ENCODE peak calls at places on chromosome 5, in seven cellular contexts. F is bronchial epithelial cell, E is progenitor cell of endocrine pancreas, V is NCI-H146, Q is iPS-NIHi11, D is head of caudate nucleus, M is heart left ventricle. N is an unnamed sample.

GRCh38 chr5:73985145-73985544 is 359.1 kb downstream of the ARHGEF28 start:
- DNase-seq in V (peak), F (peak), Q (no peak), E (no peak), M (no peak), D (no peak), N (no peak)

GRCh38 chr5:79924936-79925893 is 65.8 kb downstream of the MTX3 start:
- DNase-seq in E (no peak), D (no peak), V (peak), M (no peak), Q (peak), F (peak), N (peak)

GRCh38 chr5:146006470-146006869 is 70.1 kb downstream of the SH3RF2 start:
- DNase-seq in D (no peak), E (no peak), M (no peak), F (no peak), Q (no peak), V (no peak), N (no peak)

GRCh38 chr5:179793470-179794139 is at the start of gene LTC4S:
- DNase-seq in Q (no peak), M (peak), F (no peak), V (no peak), D (peak), E (no peak), N (peak)

GRCh38 chr5:119393201-119393691 is 37.4 kb downstream of the TNFAIP8 start:
- DNase-seq in V (no peak), E (no peak), M (no peak), Q (no peak), D (no peak), F (no peak), N (no peak)

GRCh38 chr5:17050236-17050635 is 114.1 kb upstream of the MYO10 start:
- DNase-seq in Q (no peak), V (no peak), F (no peak), E (no peak), D (no peak), M (no peak), N (no peak)

GRCh38 chr5:3226171-3226570 is 369.5 kb upstream of the IRX1 start:
- DNase-seq in M (no peak), F (no peak), V (no peak), Q (no peak), D (peak), E (no peak), N (no peak)

GRCh38 chr5:138953370-138954256 is 78.5 kb upstream of the LRRTM2 start:
- DNase-seq in Q (peak), E (no peak), M (peak), D (peak), F (peak), V (peak), N (peak)

GRCh38 chr5:61275841-61276240 is 56.2 kb upstream of the ZSWIM6 start:
- DNase-seq in F (peak), Q (no peak), V (no peak), D (no peak), E (no peak), M (peak), N (peak)

GRCh38 chr5:140041492-140042421 is 1.3 kb downstream of the NRG2 start:
- DNase-seq in D (peak), Q (peak), F (peak), E (peak), M (peak), V (peak), N (peak)

GRCh38 chr5:64767959-64768357 is 533 bp downstream of the SREK1IP1 start:
- DNase-seq in M (no peak), V (peak), F (peak), E (no peak), D (peak), Q (peak), N (no peak)

GRCh38 chr5:75031366-75031765 is 21.0 kb downstream of the GCNT4 start:
- DNase-seq in E (no peak), Q (no peak), F (no peak), D (no peak), V (no peak), M (no peak), N (no peak)

GRCh38 chr5:150322202-150322601 is 19.5 kb upstream of the ARSI start:
- DNase-seq in M (no peak), V (no peak), D (no peak), E (no peak), F (peak), Q (no peak), N (no peak)

GRCh38 chr5:126868961-126869451 is 92.1 kb downstream of the LMNB1 start:
- DNase-seq in F (peak), E (no peak), V (peak), M (peak), Q (peak), D (no peak), N (no peak)

GRCh38 chr5:60827201-60827600 is 16.9 kb downstream of the ELOVL7 start:
- DNase-seq in M (no peak), E (no peak), F (no peak), D (no peak), Q (no peak), V (no peak), N (no peak)

GRCh38 chr5:52328220-52328619 is 459.5 kb upstream of the ITGA1 start:
- DNase-seq in V (no peak), M (no peak), E (no peak), F (no peak), D (no peak), Q (no peak), N (no peak)

GRCh38 chr5:59673438-59674058 is 220.0 kb downstream of the PDE4D start:
- DNase-seq in F (peak), E (no peak), D (no peak), M (no peak), Q (peak), V (peak), N (no peak)

GRCh38 chr5:122845253-122846050 is at the start of gene SNX24:
- DNase-seq in E (peak), D (peak), F (peak), M (peak), Q (peak), V (no peak), N (peak)

GRCh38 chr5:90488791-90489190 is 14.1 kb downstream of the POLR3G start:
- DNase-seq in F (peak), D (no peak), Q (no peak), E (no peak), V (no peak), M (no peak), N (no peak)

GRCh38 chr5:9653811-9654210 is 23.7 kb upstream of the TAS2R1 start:
- DNase-seq in Q (no peak), F (peak), D (peak), V (no peak), M (peak), E (no peak), N (peak)

GRCh38 chr5:132263548-132264261 is 6.2 kb downstream of the PDLIM4 start:
- DNase-seq in D (peak), Q (no peak), F (peak), V (no peak), E (no peak), M (peak), N (peak)

GRCh38 chr5:23352437-23352836 is 155.0 kb upstream of the PRDM9 start:
- DNase-seq in Q (no peak), F (peak), M (no peak), E (no peak), V (peak), D (no peak), N (no peak)

GRCh38 chr5:52119768-52120167 is 667.9 kb upstream of the ITGA1 start:
- DNase-seq in D (no peak), E (no peak), Q (no peak), M (no peak), F (no peak), V (no peak), N (no peak)

GRCh38 chr5:91038180-91038808 is 344.8 kb downstream of the ARRDC3 start:
- DNase-seq in Q (peak), D (no peak), V (no peak), F (no peak), M (no peak), E (no peak), N (peak)

N was measured in adrenal gland.